ENCODE peak calls at places on chromosomes 3 and 15, in four cellular contexts. One of them, this sample, is unnamed.
A peak's percentile ranks its signal among the peaks of the same experiment; 100 is the strongest.

GRCh38 chr3:37856381-37856780 is 5.3 kb upstream of the CTDSPL start:
- DNase-seq in substantia nigra: no peak
- DNase-seq in hepatocyte: no peak
- DNase-seq in H54: no peak
- DNase-seq in this sample: no peak

GRCh38 chr3:181616088-181617070 is 95.3 kb upstream of the SOX2 start:
- DNase-seq in substantia nigra: no peak
- DNase-seq in hepatocyte: no peak
- DNase-seq in H54: no peak
- DNase-seq in this sample: no peak

GRCh38 chr3:51386852-51387229 is 1.8 kb downstream of the MANF start:
- DNase-seq in substantia nigra: no peak
- DNase-seq in hepatocyte: no peak
- DNase-seq in H54: no peak
- DNase-seq in this sample: no peak

GRCh38 chr15:41798607-41799487 is 24.6 kb downstream of the MAPKBP1 start:
- DNase-seq in substantia nigra: no peak
- DNase-seq in hepatocyte: no peak
- DNase-seq in H54: peak; percentile 26
- DNase-seq in this sample: no peak

GRCh38 chr3:5510300-5510699 is 322.8 kb downstream of the EDEM1 start:
- DNase-seq in substantia nigra: no peak
- DNase-seq in hepatocyte: no peak
- DNase-seq in H54: no peak
- DNase-seq in this sample: no peak

GRCh38 chr3:25471081-25471768 is 43.2 kb downstream of the RARB start:
- DNase-seq in substantia nigra: no peak
- DNase-seq in hepatocyte: no peak
- DNase-seq in H54: no peak
- DNase-seq in this sample: no peak

GRCh38 chr3:159848348-159849118 is 140.1 kb upstream of the IL12A start:
- DNase-seq in substantia nigra: peak; percentile 28
- DNase-seq in hepatocyte: no peak
- DNase-seq in H54: no peak
- DNase-seq in this sample: no peak

GRCh38 chr3:71512000-71512399 is 71.5 kb downstream of the FOXP1 start:
- DNase-seq in substantia nigra: no peak
- DNase-seq in hepatocyte: peak; percentile 39
- DNase-seq in H54: no peak
- DNase-seq in this sample: peak; percentile 28

GRCh38 chr15:70582143-70582945 is 181.0 kb downstream of the UACA start:
- DNase-seq in substantia nigra: no peak
- DNase-seq in hepatocyte: no peak
- DNase-seq in H54: no peak
- DNase-seq in this sample: no peak

GRCh38 chr3:38992117-38992779 is 59.5 kb downstream of the SCN11A start:
- DNase-seq in substantia nigra: no peak
- DNase-seq in hepatocyte: no peak
- DNase-seq in H54: peak; percentile 44
- DNase-seq in this sample: peak; percentile 49

GRCh38 chr15:22951381-22952280 is 28.5 kb downstream of the CYFIP1 start:
- DNase-seq in substantia nigra: no peak
- DNase-seq in hepatocyte: no peak
- DNase-seq in H54: no peak
- DNase-seq in this sample: no peak

GRCh38 chr3:39810647-39811161 is 1.3 kb downstream of the MYRIP start:
- DNase-seq in substantia nigra: peak; percentile 12
- DNase-seq in hepatocyte: peak; percentile 8
- DNase-seq in H54: no peak
- DNase-seq in this sample: no peak

GRCh38 chr3:159629329-159630084 is 359.1 kb upstream of the IL12A start:
- DNase-seq in substantia nigra: no peak
- DNase-seq in hepatocyte: no peak
- DNase-seq in H54: no peak
- DNase-seq in this sample: no peak

GRCh38 chr3:53243165-53243564 is 12.7 kb downstream of the TKT start:
- DNase-seq in substantia nigra: no peak
- DNase-seq in hepatocyte: no peak
- DNase-seq in H54: no peak
- DNase-seq in this sample: no peak

GRCh38 chr3:65006300-65006739 is 318.5 kb upstream of the ADAMTS9 start:
- DNase-seq in substantia nigra: no peak
- DNase-seq in hepatocyte: no peak
- DNase-seq in H54: no peak
- DNase-seq in this sample: peak; percentile 78

GRCh38 chr15:48331796-48332641 is 790 bp downstream of the DUT start:
- DNase-seq in substantia nigra: peak; percentile 74
- DNase-seq in hepatocyte: peak; percentile 64
- DNase-seq in H54: peak; percentile 24
- DNase-seq in this sample: peak; percentile 10

GRCh38 chr3:27805282-27805681 is 83.2 kb upstream of the EOMES start:
- DNase-seq in substantia nigra: no peak
- DNase-seq in hepatocyte: no peak
- DNase-seq in H54: no peak
- DNase-seq in this sample: no peak

GRCh38 chr15:85454403-85454802 is 74.0 kb downstream of the AKAP13 start:
- DNase-seq in substantia nigra: no peak
- DNase-seq in hepatocyte: no peak
- DNase-seq in H54: no peak
- DNase-seq in this sample: no peak

GRCh38 chr15:99440029-99440428 is 125.8 kb upstream of the MEF2A start:
- DNase-seq in substantia nigra: no peak
- DNase-seq in hepatocyte: no peak
- DNase-seq in H54: no peak
- DNase-seq in this sample: no peak

GRCh38 chr3:51393564-51393963 is 2.5 kb downstream of the RBM15B start:
- DNase-seq in substantia nigra: no peak
- DNase-seq in hepatocyte: no peak
- DNase-seq in H54: no peak
- DNase-seq in this sample: no peak

GRCh38 chr3:110533089-110533488 is 538.5 kb upstream of the NECTIN3 start:
- DNase-seq in substantia nigra: no peak
- DNase-seq in hepatocyte: peak; percentile 26
- DNase-seq in H54: no peak
- DNase-seq in this sample: no peak

GRCh38 chr3:171956372-171957104 is 82.8 kb upstream of the FNDC3B start:
- DNase-seq in substantia nigra: no peak
- DNase-seq in hepatocyte: no peak
- DNase-seq in H54: no peak
- DNase-seq in this sample: no peak

GRCh38 chr3:196639517-196640500 is at the start of gene NRROS:
- DNase-seq in substantia nigra: peak; percentile 61
- DNase-seq in hepatocyte: peak; percentile 57
- DNase-seq in H54: peak; percentile 71
- DNase-seq in this sample: no peak

GRCh38 chr3:100104817-100105413 is 9.4 kb downstream of the FILIP1L start:
- DNase-seq in substantia nigra: no peak
- DNase-seq in hepatocyte: no peak
- DNase-seq in H54: no peak
- DNase-seq in this sample: no peak

GRCh38 chr3:71493372-71493771 is 90.2 kb downstream of the FOXP1 start:
- DNase-seq in substantia nigra: no peak
- DNase-seq in hepatocyte: no peak
- DNase-seq in H54: no peak
- DNase-seq in this sample: no peak

GRCh38 chr3:173770011-173770410 is 372.5 kb downstream of the NLGN1 start:
- DNase-seq in substantia nigra: no peak
- DNase-seq in hepatocyte: peak; percentile 5
- DNase-seq in H54: no peak
- DNase-seq in this sample: peak; percentile 50

GRCh38 chr3:169403855-169404254 is 259.7 kb downstream of the MECOM start:
- DNase-seq in substantia nigra: no peak
- DNase-seq in hepatocyte: no peak
- DNase-seq in H54: no peak
- DNase-seq in this sample: no peak

GRCh38 chr3:164451083-164451910 is 627.0 kb downstream of the SI start:
- DNase-seq in substantia nigra: no peak
- DNase-seq in hepatocyte: no peak
- DNase-seq in H54: no peak
- DNase-seq in this sample: no peak

GRCh38 chr3:38649500-38650247 is at the start of gene SCN5A:
- DNase-seq in substantia nigra: peak; percentile 29
- DNase-seq in hepatocyte: peak; percentile 78
- DNase-seq in H54: no peak
- DNase-seq in this sample: no peak

GRCh38 chr3:9951962-9952805 is at the start of gene PRRT3:
- DNase-seq in substantia nigra: peak; percentile 49
- DNase-seq in hepatocyte: peak; percentile 55
- DNase-seq in H54: peak; percentile 72
- DNase-seq in this sample: no peak

GRCh38 chr3:43998841-43999805 is 242.6 kb upstream of the TOPAZ1 start:
- DNase-seq in substantia nigra: peak; percentile 81
- DNase-seq in hepatocyte: peak; percentile 83
- DNase-seq in H54: peak; percentile 55
- DNase-seq in this sample: peak; percentile 48

GRCh38 chr3:192011137-192011536 is 550.2 kb downstream of the PYDC2 start:
- DNase-seq in substantia nigra: no peak
- DNase-seq in hepatocyte: no peak
- DNase-seq in H54: no peak
- DNase-seq in this sample: no peak

GRCh38 chr3:8532251-8532831 is 30.7 kb downstream of the LMCD1 start:
- DNase-seq in substantia nigra: no peak
- DNase-seq in hepatocyte: no peak
- DNase-seq in H54: peak; percentile 9
- DNase-seq in this sample: no peak

This sample was measured in RCC 7860.